ENCODE peak calls at places on chromosomes 11 and 22, in five cellular contexts. N is BE2C, E is mammary epithelial cell, W is heart left ventricle, X is HCT116. G is an unnamed sample. For H3K4me1, the result is how much of the 10 kb centered on the place peaks cover.

GRCh38 chr11:126949066-126949945 is 51.3 kb downstream of the KIRREL3 start:
- DNase-seq in W (no peak), X (no peak), N (no peak), E (no peak), G (no peak)

GRCh38 chr11:70737816-70738630 is 339.7 kb downstream of the CTTN start:
- DNase-seq in X (no peak), W (no peak), N (no peak), E (no peak), G (no peak)

GRCh38 chr22:29773233-29773632 is 6.1 kb downstream of the UQCR10 start:
- DNase-seq in X (peak), N (no peak), E (peak), W (no peak), G (no peak)

GRCh38 chr11:115715371-115715770 is 211.2 kb upstream of the CADM1 start:
- DNase-seq in W (no peak), E (no peak), X (no peak), N (no peak), G (no peak)

GRCh38 chr11:47280860-47281259 is 10.9 kb downstream of the MADD start:
- DNase-seq in N (no peak), X (no peak), E (no peak), W (no peak), G (no peak)

GRCh38 chr11:69013009-69013951 is at the start of gene MRGPRF:
- DNase-seq in W (peak), N (peak), E (no peak), X (no peak), G (peak)

GRCh38 chr11:1649021-1649420 is 19.4 kb downstream of the KRTAP5-5 start:
- DNase-seq in N (no peak), W (no peak), E (no peak), X (no peak), G (no peak)

GRCh38 chr11:135069884-135070283 is 657.8 kb upstream of the B3GAT1 start:
- DNase-seq in E (peak), X (no peak), W (no peak), N (no peak), G (no peak)

GRCh38 chr11:134346101-134346975 is 14.6 kb downstream of the GLB1L2 start:
- DNase-seq in N (peak), W (no peak), E (no peak), X (no peak), G (no peak)

GRCh38 chr11:10476927-10477689 is 22.0 kb downstream of the AMPD3 start:
- DNase-seq in E (no peak), N (no peak), W (no peak), X (no peak), G (peak)

GRCh38 chr11:34190192-34191139 is 85.0 kb downstream of the NAT10 start:
- DNase-seq in N (no peak), W (no peak), X (no peak), E (no peak), G (no peak)

GRCh38 chr22:49212002-49212401 is 615.7 kb downstream of the BRD1 start:
- DNase-seq in N (no peak), W (no peak), X (no peak), E (no peak), G (no peak)

GRCh38 chr22:37552560-37553163 is 7.6 kb upstream of the CDC42EP1 start:
- DNase-seq in X (no peak), E (no peak), W (peak), N (peak), G (no peak)

GRCh38 chr11:92393218-92393617 is 168.6 kb downstream of the FAT3 start:
- DNase-seq in N (no peak), X (no peak), W (no peak), E (no peak), G (no peak)

GRCh38 chr11:86103808-86104207 is 34.9 kb upstream of the PICALM start:
- DNase-seq in X (no peak), W (no peak), E (peak), N (no peak), G (no peak)

GRCh38 chr22:32528316-32528715 is 53.7 kb downstream of the FBXO7 start:
- DNase-seq in N (no peak), E (no peak), W (no peak), X (no peak), G (no peak)

GRCh38 chr11:75288846-75289760 is 48.5 kb downstream of the TPBGL start:
- DNase-seq in N (no peak), E (no peak), X (no peak), W (no peak), G (no peak)

GRCh38 chr11:130909650-130910049 is 6.6 kb downstream of the SNX19 start:
- DNase-seq in E (peak), X (no peak), N (no peak), W (no peak), G (no peak)
- H3K4me1 ChIP-seq in E (under half), X (under half), N (under half), W (under half), G (under half)

GRCh38 chr22:45726081-45726480 is 54.4 kb downstream of the ATXN10 start:
- DNase-seq in X (no peak), E (no peak), N (no peak), W (no peak), G (no peak)

GRCh38 chr22:45731041-45731797 is 59.6 kb downstream of the ATXN10 start:
- DNase-seq in W (no peak), N (no peak), E (peak), X (no peak), G (no peak)

GRCh38 chr22:45735273-45735672 is 63.6 kb downstream of the ATXN10 start:
- DNase-seq in N (no peak), X (no peak), W (no peak), E (no peak), G (no peak)

DNA sequence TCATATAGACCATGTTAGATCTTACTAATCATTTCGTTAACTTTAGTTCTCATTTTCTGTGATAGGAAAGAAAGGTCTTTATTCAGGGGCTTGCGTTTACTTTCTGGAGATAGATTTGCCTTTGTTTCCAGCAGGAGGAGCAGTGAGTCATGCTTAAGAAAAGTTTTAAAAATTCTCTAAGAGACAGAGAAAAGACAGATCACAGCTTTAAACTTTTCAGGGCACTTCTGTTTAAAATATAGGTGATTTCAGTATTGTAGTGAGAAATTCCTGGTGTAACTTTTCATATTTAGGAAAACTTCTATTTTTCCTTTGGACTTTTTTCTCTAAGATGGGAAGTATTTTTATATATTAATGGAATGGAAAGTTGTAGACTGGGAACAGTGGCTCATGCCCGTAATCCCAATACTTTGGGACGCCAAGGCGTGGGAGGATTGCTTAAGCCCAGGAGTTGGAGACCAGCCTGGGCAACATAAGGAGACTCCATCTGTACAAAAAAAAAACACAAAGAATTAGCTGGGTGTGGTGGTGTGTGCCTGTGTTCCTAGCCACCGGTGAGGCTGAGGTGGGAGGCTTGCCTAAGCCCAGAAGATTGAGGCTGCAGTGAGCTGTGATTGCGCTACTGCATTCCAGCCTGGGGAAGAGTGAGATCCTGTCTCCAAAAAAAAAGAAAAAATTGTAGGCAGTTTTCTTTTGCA is 60.3 kb downstream of the ATXN10 start:
- DNase-seq in E (peak), X (no peak), N (no peak), W (no peak), G (no peak)
- TF ChIP-seq CTCF in E (peak), X (peak), N (peak), W (peak), G (peak)

DNA sequence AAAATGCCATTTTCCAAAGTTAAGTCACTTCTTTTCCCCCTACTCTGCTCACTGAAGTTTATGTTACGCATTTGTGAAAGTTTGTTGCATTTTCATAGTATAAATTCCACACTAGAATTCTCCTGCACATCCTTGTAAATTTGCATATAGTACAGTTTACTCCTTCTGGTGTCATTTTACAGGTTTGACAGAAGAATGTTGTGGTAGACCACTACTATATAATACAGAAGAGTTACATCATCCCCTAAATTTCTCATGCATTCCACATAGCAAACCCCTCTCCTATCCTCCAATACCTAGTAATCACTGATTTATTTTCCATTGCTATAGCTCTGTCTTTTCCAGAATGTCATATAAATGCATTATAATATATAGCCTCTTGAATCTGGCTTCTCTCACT is 64.5 kb downstream of the CCDC73 start:
- DNase-seq in N (no peak), X (no peak), W (no peak), E (no peak), G (no peak)
- H3K4me1 ChIP-seq in N (under half), X (under half), W (under half), E (under half), G (under half)

DNA sequence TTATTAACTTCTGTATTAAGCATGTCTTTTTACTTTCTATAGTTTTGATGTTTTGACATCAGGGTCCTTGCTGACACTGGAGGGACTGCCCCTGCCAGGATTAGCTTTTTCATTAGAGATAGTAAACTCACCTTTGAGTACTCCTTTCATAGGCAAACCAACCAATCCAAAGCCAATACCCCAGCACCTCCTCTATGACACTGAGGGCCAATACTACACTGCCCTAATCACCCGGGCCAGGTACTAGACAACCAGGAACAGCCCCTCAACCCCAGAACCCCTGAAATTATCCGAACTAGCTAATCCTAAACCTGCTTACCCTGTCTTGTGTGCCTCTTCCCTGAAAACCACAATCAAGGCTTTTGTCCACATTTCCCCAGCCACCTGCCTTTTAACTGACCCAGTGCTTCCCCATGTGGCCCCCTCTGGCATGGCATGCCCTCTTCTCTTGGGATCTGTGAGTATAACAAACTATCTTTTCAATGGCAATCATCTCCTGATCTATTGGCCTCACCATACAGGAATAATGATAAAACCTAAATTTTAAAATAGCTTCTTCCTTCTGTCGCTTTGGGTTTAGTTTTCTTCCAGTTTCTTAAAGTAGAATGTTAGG is 31.2 kb downstream of the RAB6A start:
- DNase-seq in N (peak), E (no peak), X (peak), W (no peak), G (no peak)
- TF ChIP-seq CTCF in N (peak), E (peak), X (no peak), W (peak), G (no peak)

G was measured in upper lobe of left lung.